ENCODE peak calls at places on chromosome 4, in five cellular contexts. B is A549, C is cardiac muscle cell, K is brain microvascular endothelial cell, F is pancreas. P is an unnamed sample.

GRCh38 chr4:102008711-102009110 is 218.2 kb downstream of the BANK1 start:
- DNase-seq in B (no peak), C (peak; percentile 31), K (no peak), F (no peak), P (no peak)

GRCh38 chr4:7811536-7812190 is 128.0 kb downstream of the AFAP1 start:
- DNase-seq in B (no peak), C (peak; percentile 82), K (no peak), F (no peak), P (no peak)

GRCh38 chr4:86506591-86506990 is 87.5 kb upstream of the PTPN13 start:
- DNase-seq in B (no peak), C (no peak), K (no peak), F (no peak), P (no peak)

GRCh38 chr4:77697860-77698599 is 92.4 kb downstream of the CXCL13 start:
- DNase-seq in B (peak; percentile 10), C (peak; percentile 88), K (peak; percentile 68), F (no peak), P (peak; percentile 60)

GRCh38 chr4:102734116-102734515 is 26.7 kb downstream of the MANBA start:
- DNase-seq in B (no peak), C (no peak), K (no peak), F (no peak), P (no peak)

GRCh38 chr4:124415206-124415605 is 297.3 kb downstream of the ANKRD50 start:
- DNase-seq in B (no peak), C (peak; percentile 49), K (peak; percentile 72), F (no peak), P (no peak)

GRCh38 chr4:144757969-144758368 is 112.0 kb downstream of the HHIP start:
- DNase-seq in B (no peak), C (no peak), K (no peak), F (no peak), P (no peak)

GRCh38 chr4:76748649-76749048 is 149.3 kb downstream of the SOWAHB start:
- DNase-seq in B (peak; percentile 13), C (peak; percentile 48), K (peak; percentile 36), F (peak; percentile 29), P (no peak)

GRCh38 chr4:65502151-65502691 is 168.1 kb downstream of the EPHA5 start:
- DNase-seq in B (no peak), C (peak; percentile 18), K (peak; percentile 44), F (no peak), P (no peak)

GRCh38 chr4:143183513-143184216 is 1.1 kb upstream of the USP38 start:
- DNase-seq in B (no peak), C (no peak), K (no peak), F (no peak), P (no peak)

GRCh38 chr4:4792516-4792915 is 66.9 kb upstream of the MSX1 start:
- DNase-seq in B (no peak), C (peak; percentile 25), K (no peak), F (no peak), P (no peak)

GRCh38 chr4:41483771-41484170 is 54.2 kb upstream of the LIMCH1 start:
- DNase-seq in B (no peak), C (no peak), K (no peak), F (no peak), P (no peak)

GRCh38 chr4:161522031-161522430 is 641.8 kb downstream of the FSTL5 start:
- DNase-seq in B (no peak), C (peak; percentile 0), K (no peak), F (no peak), P (no peak)

GRCh38 chr4:95300304-95300703 is 248.5 kb downstream of the UNC5C start:
- DNase-seq in B (no peak), C (no peak), K (no peak), F (no peak), P (no peak)

GRCh38 chr4:159552979-159553768 is 450.3 kb downstream of the RAPGEF2 start:
- DNase-seq in B (no peak), C (no peak), K (no peak), F (no peak), P (no peak)
- H3K27ac ChIP-seq in B (no peak overlapping the region), C (no peak overlapping the region), K (no peak overlapping the region), F (peak overlapping the region; percentile 66), P (no peak overlapping the region)

GRCh38 chr4:75391489-75392166 is 122.6 kb downstream of the RCHY1 start:
- DNase-seq in B (no peak), C (no peak), K (no peak), F (no peak), P (no peak)
- H3K27ac ChIP-seq in B (no peak overlapping the region), C (no peak overlapping the region), K (no peak overlapping the region), F (no peak overlapping the region), P (no peak overlapping the region)

DNA sequence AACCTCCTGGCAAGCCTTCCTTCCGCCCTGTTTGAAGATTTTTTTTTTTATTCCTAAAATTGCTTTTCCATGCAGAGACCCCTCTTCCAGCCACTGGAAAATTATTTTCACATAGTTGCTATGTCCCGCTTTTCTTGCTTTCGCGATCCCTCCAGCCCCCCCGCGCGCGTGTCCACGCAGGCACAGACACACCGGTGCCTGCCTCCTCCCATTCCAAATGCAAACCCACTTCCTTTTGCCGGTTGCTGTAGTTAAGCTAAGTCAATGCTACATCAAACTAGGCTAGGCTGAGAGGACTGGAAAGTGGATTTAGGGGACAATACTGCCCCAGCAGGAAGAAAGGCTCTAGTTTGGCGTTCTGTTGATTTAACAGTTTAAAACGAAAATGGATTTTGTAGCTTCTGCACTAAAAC is 111.0 kb downstream of the DHX15 start:
- DNase-seq in B (no peak), C (peak; percentile 46), K (no peak), F (no peak), P (no peak)
- H3K27ac ChIP-seq in B (peak overlapping the region; percentile 66), C (no peak overlapping the region), K (no peak overlapping the region), F (no peak overlapping the region), P (peak overlapping the region; percentile 46)

DNA sequence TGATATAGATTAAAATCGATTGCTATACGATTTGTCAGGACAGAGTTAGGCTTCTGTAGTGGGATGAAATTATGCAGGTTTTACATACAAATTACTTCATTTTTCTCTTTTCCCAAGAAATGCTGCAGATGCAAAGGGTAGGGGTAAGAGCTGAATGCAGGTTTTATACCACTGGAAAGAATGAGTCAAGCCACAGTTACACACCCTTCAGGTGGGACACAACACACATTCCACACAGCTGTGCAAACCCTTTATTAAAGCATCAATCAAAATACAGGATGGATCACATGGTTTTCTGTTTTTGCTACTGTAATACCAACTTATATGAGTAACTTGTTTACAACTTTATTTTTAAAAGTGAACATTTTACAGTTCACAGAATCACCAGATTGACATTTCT is 39.8 kb downstream of the MFAP3L start:
- DNase-seq in B (no peak), C (no peak), K (no peak), F (no peak), P (no peak)
- H3K27ac ChIP-seq in B (no peak overlapping the region), C (no peak overlapping the region), K (no peak overlapping the region), F (no peak overlapping the region), P (no peak overlapping the region)

GRCh38 chr4:169689681-169690080 is 68.1 kb downstream of the HPF1 start:
- DNase-seq in B (no peak), C (no peak), K (no peak), F (no peak), P (no peak)

DNA sequence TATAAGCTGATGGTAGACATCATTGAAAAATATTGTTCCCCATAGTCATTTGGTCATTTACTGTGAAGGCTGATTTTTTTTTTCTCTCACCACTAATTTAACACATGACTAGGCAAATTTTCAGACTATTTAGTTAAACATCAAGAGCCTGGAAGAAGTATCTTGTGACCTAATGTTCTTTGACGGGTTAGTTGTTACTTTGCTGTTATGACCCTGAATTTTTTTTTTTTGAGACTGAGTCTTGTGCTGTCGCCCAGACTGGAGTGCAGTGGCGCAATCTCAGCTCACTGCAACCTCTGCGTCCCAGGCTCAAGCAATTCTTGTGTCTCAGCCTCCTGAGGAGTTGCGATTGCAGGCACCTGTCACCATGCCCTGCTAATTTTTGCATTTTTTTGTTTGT is 67.0 kb downstream of the HPF1 start:
- DNase-seq in B (no peak), C (no peak), K (no peak), F (no peak), P (no peak)
- H3K27ac ChIP-seq in B (no peak overlapping the region), C (no peak overlapping the region), K (no peak overlapping the region), F (no peak overlapping the region), P (no peak overlapping the region)

GRCh38 chr4:10075158-10075863 is 41.3 kb downstream of the WDR1 start:
- DNase-seq in B (no peak), C (no peak), K (no peak), F (no peak), P (no peak)
- H3K27ac ChIP-seq in B (no peak overlapping the region), C (peak overlapping the region; percentile 71), K (peak overlapping the region; percentile 30), F (no peak overlapping the region), P (peak overlapping the region; percentile 57)

DNA sequence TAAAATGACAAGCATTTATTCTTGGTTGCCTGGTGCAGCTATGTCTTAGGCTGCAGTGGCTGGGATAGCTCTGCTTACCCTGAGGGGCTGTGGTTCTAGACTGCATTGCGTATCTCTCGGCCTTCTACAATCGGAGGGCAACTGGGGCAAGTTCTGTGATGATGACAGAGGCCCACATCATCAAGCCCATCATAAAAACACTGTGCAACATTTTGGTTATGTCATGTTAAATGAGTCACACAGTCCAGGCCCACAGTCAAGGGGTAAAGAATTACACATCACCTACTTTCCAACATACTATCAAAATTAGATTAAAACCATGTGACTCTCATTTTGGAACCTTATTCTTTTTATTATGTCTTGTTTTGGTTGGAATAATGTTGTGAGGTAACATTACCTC is 120.2 kb upstream of the GUCY1A1 start:
- DNase-seq in B (no peak), C (no peak), K (no peak), F (no peak), P (no peak)
- H3K27ac ChIP-seq in B (no peak overlapping the region), C (no peak overlapping the region), K (no peak overlapping the region), F (no peak overlapping the region), P (no peak overlapping the region)

DNA sequence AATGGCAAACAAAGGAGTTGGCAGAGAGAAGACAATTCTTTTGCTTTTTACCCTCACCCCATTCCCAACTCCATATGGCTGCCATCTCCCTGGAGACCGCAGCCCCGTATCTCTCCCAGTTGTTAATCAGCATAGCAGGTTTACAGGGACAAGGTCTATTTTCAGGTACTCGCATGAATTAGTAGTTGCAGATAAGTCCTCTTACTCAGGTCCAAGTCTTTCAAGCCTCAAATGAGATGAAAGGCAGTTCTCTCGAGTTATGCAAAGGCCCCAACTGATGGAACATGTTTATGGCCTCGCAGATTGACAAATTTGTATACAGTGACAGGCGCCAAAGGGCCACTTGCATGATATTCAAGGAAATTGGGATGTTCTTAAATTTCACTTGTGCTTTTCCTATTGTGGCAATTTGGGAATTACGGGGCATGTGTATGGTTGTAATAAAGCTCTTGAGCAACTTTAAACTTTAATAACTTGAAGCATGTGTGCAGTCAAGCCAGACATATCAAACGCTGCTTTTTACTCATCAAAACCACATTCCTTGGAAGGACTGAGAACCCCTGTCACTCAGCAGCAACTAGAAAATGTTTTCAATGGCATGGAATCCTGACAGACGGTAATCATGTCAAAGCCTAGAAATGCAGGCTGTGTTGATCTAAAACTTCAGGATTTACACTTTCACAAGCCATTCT is 45.1 kb downstream of the KDR start:
- DNase-seq in B (no peak), C (peak; percentile 22), K (peak; percentile 38), F (no peak), P (no peak)
- H3K27ac ChIP-seq in B (no peak overlapping the region), C (peak overlapping the region; percentile 72), K (peak overlapping the region; percentile 74), F (no peak overlapping the region), P (no peak overlapping the region)

P was measured in RWPE1.